ENCODE peak calls at places on chromosome 4, in eight cellular contexts. Q, X, V, B, S, N, H and P are unnamed samples.
A peak's percentile ranks its signal among the peaks of the same experiment; 100 is the strongest.

GRCh38 chr4:138535316-138535715 is 293.2 kb upstream of the SLC7A11 start:
- DNase-seq in Q (no peak), X (no peak), V (no peak), B (no peak), S (no peak), N (no peak), H (no peak), P (no peak)

GRCh38 chr4:109559625-109559982 is 442 bp upstream of the MCUB start:
- DNase-seq in Q (no peak), X (no peak), V (no peak), B (no peak), S (peak; percentile 34), N (no peak), H (peak; percentile 15), P (peak; percentile 33)

GRCh38 chr4:54067163-54067562 is 2.8 kb upstream of the CHIC2 start:
- DNase-seq in Q (no peak), X (peak; percentile 37), V (peak; percentile 85), B (peak; percentile 93), S (no peak), N (no peak), H (no peak), P (no peak)

GRCh38 chr4:74428278-74428677 is 16.7 kb upstream of the AREG start:
- DNase-seq in Q (peak; percentile 36), X (peak; percentile 72), V (peak; percentile 78), B (no peak), S (no peak), N (no peak), H (no peak), P (no peak)

GRCh38 chr4:122728781-122729330 is 3.6 kb upstream of the BBS12 start:
- DNase-seq in Q (no peak), X (peak; percentile 33), V (peak; percentile 67), B (no peak), S (no peak), N (no peak), H (no peak), P (no peak)

GRCh38 chr4:4969298-4969697 is 50.0 kb downstream of the CYTL1 start:
- DNase-seq in Q (no peak), X (no peak), V (peak; percentile 9), B (peak; percentile 15), S (no peak), N (no peak), H (peak; percentile 44), P (no peak)

GRCh38 chr4:109169160-109169559 is 133.3 kb downstream of the COL25A1 start:
- DNase-seq in Q (no peak), X (peak; percentile 10), V (peak; percentile 19), B (peak; percentile 30), S (no peak), N (no peak), H (no peak), P (no peak)

GRCh38 chr4:4761128-4761991 is 98.1 kb upstream of the MSX1 start:
- DNase-seq in Q (no peak), X (peak; percentile 31), V (no peak), B (no peak), S (peak; percentile 23), N (no peak), H (no peak), P (no peak)